ENCODE peak calls at places on chromosomes 1 and 21, in ten cellular contexts. Q is IMR-90, K is uterus, U is gastrocnemius medialis, I is body of pancreas, G is right lobe of liver, L is Peyer's patch, C is adrenal gland, R is HCT116, J is H54. B is an unnamed sample.

GRCh38 chr21:42350899-42351543 is at the start of gene TFF2:
- DNase-seq in Q (no peak), K (no peak), U (no peak), I (no peak), G (no peak), L (peak), C (no peak), R (no peak), J (no peak), B (no peak)

GRCh38 chr1:167297222-167298214 is 76.8 kb downstream of the POU2F1 start:
- DNase-seq in Q (peak), K (no peak), U (peak), I (peak), G (no peak), L (no peak), C (peak), R (no peak), J (no peak), B (no peak)

GRCh38 chr1:231861541-231862481 is 235.2 kb downstream of the DISC1 start:
- DNase-seq in Q (peak), K (no peak), U (no peak), I (no peak), G (no peak), L (no peak), C (no peak), R (no peak), J (no peak), B (no peak)

GRCh38 chr1:228096416-228097332 is 6.5 kb downstream of the C1orf35 start:
- DNase-seq in Q (no peak), K (peak), U (no peak), I (no peak), G (no peak), L (peak), C (peak), R (no peak), J (no peak), B (no peak)

GRCh38 chr1:54460346-54460745 is 54.2 kb upstream of the SSBP3 start:
- DNase-seq in Q (no peak), K (no peak), U (no peak), I (no peak), G (no peak), L (no peak), C (peak), R (no peak), J (no peak), B (no peak)

GRCh38 chr1:241225741-241226140 is 131.3 kb downstream of the RGS7 start:
- DNase-seq in Q (no peak), K (no peak), U (no peak), I (no peak), G (no peak), L (no peak), C (no peak), R (no peak), J (no peak), B (no peak)

GRCh38 chr1:214136336-214136735 is 144.6 kb upstream of the SMYD2 start:
- DNase-seq in Q (no peak), K (no peak), U (no peak), I (no peak), G (no peak), L (no peak), C (no peak), R (no peak), J (no peak), B (no peak)

GRCh38 chr1:188825471-188825870 is 1652.2 kb downstream of the BRINP3 start:
- DNase-seq in Q (peak), K (no peak), U (no peak), I (no peak), G (no peak), L (no peak), C (no peak), R (no peak), J (no peak), B (no peak)

GRCh38 chr1:178093150-178093957 is 550 bp upstream of the RASAL2 start:
- DNase-seq in Q (peak), K (peak), U (peak), I (peak), G (peak), L (peak), C (peak), R (peak), J (peak), B (peak)

GRCh38 chr1:114238066-114238465 is 84.4 kb upstream of the SYT6 start:
- DNase-seq in Q (no peak), K (no peak), U (no peak), I (no peak), G (no peak), L (no peak), C (no peak), R (no peak), J (no peak), B (no peak)

GRCh38 chr1:216458807-216459206 is 35.6 kb upstream of the USH2A start:
- DNase-seq in Q (no peak), K (no peak), U (no peak), I (no peak), G (no peak), L (no peak), C (no peak), R (no peak), J (no peak), B (no peak)

GRCh38 chr1:11673089-11673769 is 7.7 kb downstream of the MAD2L2 start:
- DNase-seq in Q (no peak), K (no peak), U (no peak), I (no peak), G (no peak), L (no peak), C (no peak), R (no peak), J (no peak), B (no peak)
- TF ChIP-seq POLR2A in Q (no peak), K (no peak), U (no peak), I (no peak), G (no peak), L (no peak), C (no peak), R (no peak), J (no peak), B (no peak)

GRCh38 chr1:52552236-52552504 is 722 bp downstream of the TUT4 start:
- DNase-seq in Q (peak), K (peak), U (peak), I (peak), G (peak), L (peak), C (peak), R (no peak), J (no peak), B (peak)
- TF ChIP-seq POLR2A in Q (no peak), K (peak), U (peak), I (no peak), G (no peak), L (no peak), C (no peak), R (no peak), J (no peak), B (no peak)

GRCh38 chr1:31196685-31197084 is 43.0 kb downstream of the NKAIN1 start:
- DNase-seq in Q (peak), K (no peak), U (no peak), I (no peak), G (peak), L (no peak), C (peak), R (no peak), J (peak), B (no peak)
- TF ChIP-seq POLR2A in Q (no peak), K (no peak), U (no peak), I (no peak), G (no peak), L (no peak), C (no peak), R (no peak), J (no peak), B (no peak)

GRCh38 chr1:154936416-154937050 is at the start of gene PMVK:
- DNase-seq in Q (peak), K (peak), U (peak), I (peak), G (peak), L (peak), C (peak), R (peak), J (peak), B (peak)

GRCh38 chr1:154935749-154936415 is 637 bp downstream of the PMVK start:
- DNase-seq in Q (no peak), K (no peak), U (no peak), I (peak), G (no peak), L (no peak), C (peak), R (no peak), J (no peak), B (no peak)

GRCh38 chr1:154938604-154939399 is 2.3 kb upstream of the PMVK start:
- DNase-seq in Q (no peak), K (no peak), U (no peak), I (no peak), G (no peak), L (no peak), C (peak), R (no peak), J (no peak), B (peak)

GRCh38 chr1:154937988-154938386 is 1.5 kb upstream of the PMVK start:
- DNase-seq in Q (no peak), K (no peak), U (no peak), I (no peak), G (no peak), L (no peak), C (no peak), R (no peak), J (no peak), B (no peak)

DNA sequence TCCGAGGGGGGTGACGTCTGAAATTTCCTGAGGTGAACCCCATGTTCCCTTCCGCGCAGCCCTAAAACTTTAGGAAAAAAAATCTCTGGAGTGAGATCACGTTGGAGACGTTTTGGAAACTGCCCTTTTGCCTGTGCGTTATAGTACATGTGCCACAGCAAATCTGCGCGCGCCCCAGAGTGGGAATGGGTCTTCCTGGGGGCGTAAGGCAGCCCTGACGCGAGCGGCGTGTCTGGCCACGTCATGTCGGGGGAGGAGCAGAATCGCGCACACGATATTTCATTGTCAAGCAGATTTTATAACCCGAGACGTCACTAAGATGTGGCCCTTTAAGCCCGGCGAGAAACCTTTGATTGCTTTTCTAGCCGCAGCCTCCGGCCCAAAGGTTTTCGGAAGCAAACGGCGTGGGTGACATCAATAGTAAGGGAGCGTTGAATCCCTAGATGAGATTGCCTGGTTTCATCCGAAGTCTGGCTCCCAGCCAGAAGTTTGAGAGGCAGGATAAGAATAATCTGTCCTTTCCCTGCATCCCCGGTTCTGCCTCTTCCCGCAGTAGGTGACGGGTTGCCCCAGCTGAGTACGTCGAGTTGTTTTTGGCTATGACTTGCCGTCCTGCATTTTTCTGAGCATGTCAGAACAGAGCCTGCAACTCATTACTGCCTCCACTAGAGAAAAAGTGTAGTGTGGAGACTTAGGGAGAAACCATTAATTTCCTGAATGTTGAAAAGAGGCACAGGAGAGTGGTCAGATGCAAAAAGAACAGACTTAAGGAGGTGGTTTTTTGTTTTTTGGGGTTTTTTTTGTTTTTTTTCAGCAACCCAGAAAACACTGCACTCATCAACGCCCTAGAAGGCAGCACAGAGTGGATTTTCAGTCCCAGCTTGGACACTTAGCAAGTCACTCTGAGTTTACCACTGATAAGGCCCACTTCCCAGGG is 800 bp upstream of the PMVK start:
- DNase-seq in Q (peak), K (peak), U (peak), I (peak), G (peak), L (peak), C (peak), R (peak), J (peak), B (peak)
- TF ChIP-seq POLR2A in Q (peak), K (peak), U (peak), I (no peak), G (peak), L (peak), C (peak), R (peak), J (peak), B (no peak)

DNA sequence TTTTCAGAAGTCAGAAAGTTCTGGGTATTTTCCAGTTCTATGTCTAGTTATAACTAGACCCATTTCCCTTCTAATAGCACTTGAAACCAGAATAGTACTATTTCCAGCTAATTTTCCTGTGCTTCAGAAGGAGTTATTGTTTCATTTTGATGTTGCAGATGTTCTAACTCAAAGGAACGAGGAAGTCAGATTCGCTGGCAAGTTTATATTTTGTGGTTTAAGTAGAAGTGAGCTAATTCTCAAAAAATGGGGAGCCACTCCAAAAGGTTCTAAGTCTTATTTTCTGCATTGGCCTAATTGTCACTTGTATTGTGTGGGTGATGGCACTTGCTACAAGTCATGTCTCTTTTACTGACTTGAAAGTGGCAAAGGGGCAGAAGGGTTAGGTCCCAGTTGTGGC is 18.1 kb downstream of the CCDC185 start:
- DNase-seq in Q (peak), K (no peak), U (no peak), I (no peak), G (no peak), L (no peak), C (no peak), R (no peak), J (no peak), B (no peak)
- TF ChIP-seq POLR2A in Q (no peak), K (no peak), U (no peak), I (no peak), G (no peak), L (no peak), C (no peak), R (no peak), J (no peak), B (no peak)

GRCh38 chr1:191579019-191579418 is 579.2 kb upstream of the RGS18 start:
- DNase-seq in Q (no peak), K (no peak), U (no peak), I (no peak), G (no peak), L (no peak), C (no peak), R (no peak), J (no peak), B (no peak)
- TF ChIP-seq POLR2A in Q (no peak), K (no peak), U (no peak), I (no peak), G (no peak), L (no peak), C (no peak), R (no peak), J (no peak), B (no peak)

B was measured in erythroblast.